ENCODE peak calls at places on chromosomes 12 and 14, in four cellular contexts. H is EH; J is iris pigment epithelial cell; E is activated CD4-positive, alpha-beta T cell treated with anti-CD3 and anti-CD28 coated beads, Interleukin-2, amount 50 U/mL, for 48 hours. Y is an unnamed sample.
A peak's percentile ranks its signal among the peaks of the same experiment; 100 is the strongest.

GRCh38 chr14:23936084-23936829 is 17.3 kb upstream of the DHRS4 start:
- DNase-seq in H (no peak), J (no peak), E (no peak), Y (no peak)

GRCh38 chr12:31118831-31119530 is 45.3 kb downstream of the DDX11 start:
- DNase-seq in H (peak; percentile 14), J (no peak), E (no peak), Y (no peak)

GRCh38 chr14:68495638-68496114 is 297.2 kb downstream of the ZFP36L1 start:
- DNase-seq in H (no peak), J (no peak), E (no peak), Y (no peak)

GRCh38 chr14:80850197-80850814 is 91.2 kb downstream of the CEP128 start:
- DNase-seq in H (peak; percentile 55), J (peak; percentile 55), E (no peak), Y (peak; percentile 25)

GRCh38 chr14:28780843-28781503 is 14.4 kb downstream of the FOXG1 start:
- DNase-seq in H (no peak), J (no peak), E (no peak), Y (no peak)

GRCh38 chr12:2198088-2198501 is 145.3 kb downstream of the CACNA1C start:
- DNase-seq in H (peak; percentile 91), J (peak; percentile 70), E (no peak), Y (peak; percentile 89)

GRCh38 chr12:132259872-132260695 is 69.3 kb downstream of the GALNT9 start:
- DNase-seq in H (no peak), J (no peak), E (no peak), Y (no peak)

GRCh38 chr14:75875958-75876357 is 105.8 kb downstream of the TGFB3 start:
- DNase-seq in H (no peak), J (no peak), E (no peak), Y (no peak)

GRCh38 chr12:6407206-6407954 is 23.4 kb downstream of the LTBR start:
- DNase-seq in H (no peak), J (no peak), E (no peak), Y (no peak)

GRCh38 chr14:90849787-90850444 is 33.7 kb upstream of the TTC7B start:
- DNase-seq in H (no peak), J (no peak), E (no peak), Y (no peak)